ENCODE peak calls at places on chromosomes 11 and 22, in eight cellular contexts. T is testis; Q is erythroblast; C is naive thymus-derived CD4-positive, alpha-beta T cell; I is GM12865; O is right lobe of liver; Z is NCI-H2107; J is activated effector memory CD4-positive, alpha-beta T cell treated with Interleukin-2 at 50 U/mL for 16 hours. F is an unnamed sample.

GRCh38 chr11:74330065-74330858 is 18.8 kb upstream of the P4HA3 start:
- DNase-seq in T (no peak), Q (peak), C (no peak), I (no peak), O (no peak), Z (no peak), J (no peak), F (peak)

GRCh38 chr11:73869234-73869949 is 7.3 kb downstream of the COA4 start:
- DNase-seq in T (no peak), Q (peak), C (no peak), I (no peak), O (peak), Z (no peak), J (no peak), F (no peak)

GRCh38 chr11:13378316-13378715 is 84.7 kb downstream of the BTBD10 start:
- DNase-seq in T (no peak), Q (no peak), C (no peak), I (no peak), O (no peak), Z (no peak), J (no peak), F (no peak)

GRCh38 chr11:120392791-120393190 is 56.6 kb downstream of the ARHGEF12 start:
- DNase-seq in T (no peak), Q (no peak), C (no peak), I (no peak), O (no peak), Z (no peak), J (no peak), F (no peak)

GRCh38 chr22:36644333-36644757 is 59.2 kb downstream of the CACNG2 start:
- DNase-seq in T (peak), Q (peak), C (peak), I (peak), O (no peak), Z (no peak), J (no peak), F (peak)

GRCh38 chr11:120717623-120718022 is 206.1 kb downstream of the GRIK4 start:
- DNase-seq in T (no peak), Q (no peak), C (no peak), I (no peak), O (no peak), Z (no peak), J (no peak), F (no peak)

GRCh38 chr11:123829745-123830144 is 23.6 kb upstream of the OR6M1 start:
- DNase-seq in T (no peak), Q (no peak), C (no peak), I (no peak), O (no peak), Z (no peak), J (no peak), F (no peak)

GRCh38 chr22:45450931-45451651 is 37.6 kb downstream of the RIBC2 start:
- DNase-seq in T (no peak), Q (no peak), C (no peak), I (no peak), O (no peak), Z (no peak), J (no peak), F (peak)

GRCh38 chr22:43955883-43956286 is 643 bp downstream of the SAMM50 start:
- DNase-seq in T (no peak), Q (peak), C (peak), I (peak), O (no peak), Z (no peak), J (no peak), F (peak)

GRCh38 chr11:77303328-77303727 is 1.8 kb upstream of the GDPD4 start:
- DNase-seq in T (no peak), Q (no peak), C (no peak), I (no peak), O (no peak), Z (no peak), J (no peak), F (no peak)

GRCh38 chr11:110855246-110855645 is 143.0 kb upstream of the ARHGAP20 start:
- DNase-seq in T (no peak), Q (no peak), C (no peak), I (no peak), O (no peak), Z (no peak), J (no peak), F (no peak)

GRCh38 chr11:127485541-127485940 is 485.0 kb upstream of the KIRREL3 start:
- DNase-seq in T (no peak), Q (no peak), C (no peak), I (no peak), O (no peak), Z (no peak), J (no peak), F (no peak)

GRCh38 chr22:30841264-30841663 is 127.3 kb downstream of the MORC2 start:
- DNase-seq in T (no peak), Q (no peak), C (no peak), I (no peak), O (no peak), Z (no peak), J (no peak), F (no peak)

GRCh38 chr11:13465909-13466371 is 2.9 kb upstream of the BTBD10 start:
- DNase-seq in T (no peak), Q (peak), C (peak), I (peak), O (no peak), Z (no peak), J (no peak), F (peak)

GRCh38 chr11:57397394-57397990 is 7.0 kb upstream of the PRG2 start:
- DNase-seq in T (no peak), Q (no peak), C (no peak), I (no peak), O (no peak), Z (no peak), J (no peak), F (no peak)

GRCh38 chr22:28373841-28374240 is 305.8 kb downstream of the TTC28 start:
- DNase-seq in T (no peak), Q (no peak), C (no peak), I (no peak), O (no peak), Z (no peak), J (no peak), F (peak)

GRCh38 chr11:9943346-9944110 is 279.7 kb downstream of the SWAP70 start:
- DNase-seq in T (no peak), Q (no peak), C (no peak), I (no peak), O (no peak), Z (no peak), J (no peak), F (no peak)

GRCh38 chr22:38890377-38890776 is 18.4 kb upstream of the CBX6 start:
- DNase-seq in T (no peak), Q (no peak), C (no peak), I (no peak), O (no peak), Z (no peak), J (no peak), F (no peak)

GRCh38 chr11:88098289-88098688 is 77.0 kb downstream of the RAB38 start:
- DNase-seq in T (no peak), Q (no peak), C (no peak), I (no peak), O (no peak), Z (no peak), J (no peak), F (no peak)

F was measured in cardiac muscle cell.